ENCODE peak calls at places on chromosomes 2 and 18, in eight cellular contexts. O, G, Q, N, K, I, W and J are unnamed samples.

GRCh38 chr2:112811841-112812306 is 24.7 kb downstream of the IL1B start:
- DNase-seq in K (no peak), N (peak; percentile 45), O (no peak), Q (peak; percentile 32), I (no peak), W (no peak), G (no peak), J (no peak)

GRCh38 chr18:46706968-46707367 is 49.9 kb downstream of the ST8SIA5 start:
- DNase-seq in K (no peak), W (no peak), G (no peak), I (no peak), N (no peak), Q (no peak), O (no peak), J (no peak)

GRCh38 chr2:47516496-47517104 is 113.6 kb downstream of the MSH2 start:
- DNase-seq in Q (no peak), I (no peak), O (no peak), N (no peak), K (no peak), W (no peak), G (no peak), J (no peak)

GRCh38 chr2:59887348-59887747 is 666.1 kb downstream of the BCL11A start:
- DNase-seq in O (no peak), K (no peak), G (no peak), W (no peak), Q (no peak), N (no peak), I (no peak), J (no peak)

GRCh38 chr2:38650012-38650411 is 15.9 kb upstream of the GALM start:
- DNase-seq in W (no peak), K (no peak), N (no peak), Q (no peak), I (no peak), O (no peak), G (no peak), J (no peak)

GRCh38 chr2:42846932-42847595 is 54.7 kb upstream of the HAAO start:
- DNase-seq in I (no peak), K (no peak), G (no peak), O (no peak), Q (no peak), N (no peak), W (no peak), J (no peak)

GRCh38 chr18:73987247-73987980 is 160.2 kb downstream of the FBXO15 start:
- DNase-seq in W (no peak), G (no peak), N (no peak), I (no peak), Q (no peak), K (no peak), O (no peak), J (no peak)

GRCh38 chr2:30300122-30300455 is 68.8 kb downstream of the LBH start:
- DNase-seq in Q (no peak), K (no peak), I (no peak), G (no peak), N (no peak), O (no peak), W (no peak), J (no peak)

GRCh38 chr18:25365242-25365641 is 13.3 kb upstream of the ZNF521 start:
- DNase-seq in I (no peak), K (no peak), Q (no peak), N (no peak), O (no peak), W (no peak), G (no peak), J (no peak)

GRCh38 chr2:127100261-127101047 is 6.5 kb downstream of the BIN1 start:
- DNase-seq in N (no peak), Q (no peak), W (no peak), O (no peak), K (no peak), G (no peak), I (no peak), J (no peak)

GRCh38 chr2:235024191-235024611 is 72.4 kb downstream of the SH3BP4 start:
- DNase-seq in W (no peak), K (no peak), I (no peak), Q (no peak), G (no peak), N (no peak), O (no peak), J (no peak)

GRCh38 chr18:49907346-49907929 is 94.1 kb upstream of the ACAA2 start:
- DNase-seq in G (no peak), K (no peak), N (no peak), O (no peak), I (no peak), Q (no peak), W (no peak), J (no peak)

GRCh38 chr2:219697811-219698683 is 70.6 kb downstream of the SLC4A3 start:
- DNase-seq in O (no peak), W (no peak), Q (no peak), K (no peak), I (no peak), N (no peak), G (no peak), J (no peak)

GRCh38 chr18:55096261-55097026 is 137.2 kb upstream of the CCDC68 start:
- DNase-seq in K (no peak), N (peak; percentile 5), W (no peak), Q (peak; percentile 31), G (peak; percentile 25), O (peak; percentile 2), I (no peak), J (peak; percentile 57)

GRCh38 chr2:102442967-102443828 is 20.2 kb downstream of the IL18RAP start:
- DNase-seq in W (no peak), K (peak; percentile 11), G (no peak), Q (peak; percentile 67), I (peak; percentile 45), O (no peak), N (peak; percentile 65), J (no peak)

GRCh38 chr2:122218596-122218995 is 463.1 kb downstream of the TSN start:
- DNase-seq in K (no peak), G (no peak), W (no peak), O (no peak), N (no peak), I (no peak), Q (no peak), J (no peak)

GRCh38 chr2:41764919-41765318 is 282.9 kb upstream of the PKDCC start:
- DNase-seq in G (no peak), K (no peak), W (no peak), O (no peak), Q (no peak), N (no peak), I (no peak), J (no peak)

GRCh38 chr2:1802469-1803216 is 58.3 kb upstream of the PXDN start:
- DNase-seq in I (no peak), N (no peak), O (no peak), K (no peak), W (no peak), G (no peak), Q (no peak), J (no peak)

GRCh38 chr2:226687641-226688253 is 111.9 kb downstream of the IRS1 start:
- DNase-seq in I (no peak), K (no peak), Q (no peak), W (no peak), N (no peak), G (no peak), O (no peak), J (no peak)

GRCh38 chr2:16666453-16666801 is 793 bp upstream of the CYRIA start:
- DNase-seq in K (no peak), N (peak; percentile 33), W (no peak), O (no peak), Q (no peak), I (no peak), G (no peak), J (no peak)

GRCh38 chr2:219362524-219363164 is 25.1 kb downstream of the DNPEP start:
- DNase-seq in K (no peak), O (no peak), N (peak; percentile 27), W (peak; percentile 60), Q (peak; percentile 16), I (no peak), G (no peak), J (peak; percentile 5)

GRCh38 chr2:46381871-46382270 is 84.7 kb downstream of the EPAS1 start:
- DNase-seq in W (no peak), G (no peak), N (no peak), Q (no peak), I (no peak), K (no peak), O (no peak), J (no peak)

GRCh38 chr2:31131871-31132270 is 6.4 kb downstream of the GALNT14 start:
- DNase-seq in K (no peak), Q (no peak), I (no peak), G (no peak), N (no peak), W (no peak), O (no peak), J (no peak)

GRCh38 chr2:9178905-9179571 is 27.6 kb upstream of the ASAP2 start:
- DNase-seq in W (no peak), G (no peak), I (no peak), Q (no peak), N (no peak), K (no peak), O (no peak), J (no peak)

GRCh38 chr2:84899681-84900080 is 5.8 kb upstream of the TMSB10 start:
- DNase-seq in Q (no peak), I (no peak), K (no peak), G (no peak), W (no peak), N (no peak), O (no peak), J (no peak)

GRCh38 chr2:174180165-174180724 is 68.1 kb downstream of the OLA1 start:
- DNase-seq in O (no peak), K (no peak), N (no peak), I (no peak), G (no peak), W (no peak), Q (peak; percentile 17), J (no peak)

GRCh38 chr2:222248256-222248655 is 50.5 kb downstream of the PAX3 start:
- DNase-seq in N (no peak), W (no peak), I (no peak), O (no peak), Q (no peak), K (no peak), G (no peak), J (no peak)

GRCh38 chr2:75098856-75099255 is 100.5 kb downstream of the TACR1 start:
- DNase-seq in I (no peak), W (no peak), Q (peak; percentile 62), G (no peak), O (no peak), N (peak; percentile 7), K (no peak), J (peak; percentile 49)

GRCh38 chr2:74345272-74345943 is 2.2 kb upstream of the SLC4A5 start:
- DNase-seq in Q (no peak), I (no peak), W (no peak), K (no peak), O (no peak), G (no peak), N (no peak), J (no peak)

GRCh38 chr18:63859781-63860535 is 27.5 kb upstream of the SERPINB2 start:
- DNase-seq in G (no peak), O (no peak), I (no peak), K (no peak), N (no peak), Q (no peak), W (no peak), J (no peak)

GRCh38 chr18:75496151-75496550 is 68.6 kb upstream of the SMIM21 start:
- DNase-seq in K (no peak), Q (no peak), I (no peak), W (no peak), O (no peak), N (no peak), G (no peak), J (no peak)

GRCh38 chr2:10125842-10126596 is 3.5 kb downstream of the RRM2 start:
- DNase-seq in Q (no peak), O (no peak), K (no peak), W (no peak), N (no peak), I (no peak), G (no peak), J (no peak)

GRCh38 chr2:104938226-104938941 is 84.5 kb downstream of the POU3F3 start:
- DNase-seq in Q (no peak), O (no peak), G (no peak), W (no peak), N (peak; percentile 60), K (no peak), I (no peak), J (no peak)

GRCh38 chr2:197869501-197870111 is 65.2 kb downstream of the PLCL1 start:
- DNase-seq in N (peak; percentile 33), Q (peak; percentile 25), W (no peak), O (no peak), K (peak; percentile 37), G (no peak), I (no peak), J (no peak)